ENCODE peak calls at places on chromosome 21, in four cellular contexts. R is thyroid gland, L is heart right ventricle, A is fibroblast of villous mesenchyme. D is an unnamed sample.
A peak's percentile ranks its signal among the peaks of the same experiment; 100 is the strongest.

GRCh38 chr21:37557261-37557950 is 190.8 kb downstream of the DYRK1A start:
- DNase-seq in R (peak; percentile 70), L (no peak), A (no peak), D (peak; percentile 93)

GRCh38 chr21:38247738-38248509 is 8.9 kb upstream of the KCNJ15 start:
- DNase-seq in R (peak; percentile 36), L (no peak), A (no peak), D (no peak)

GRCh38 chr21:31538821-31539220 is 120.7 kb upstream of the SOD1 start:
- DNase-seq in R (no peak), L (no peak), A (no peak), D (no peak)

GRCh38 chr21:23952269-23952668 is 1655.0 kb downstream of the MRPL39 start:
- DNase-seq in R (no peak), L (no peak), A (no peak), D (no peak)

GRCh38 chr21:36237441-36237840 is 80.8 kb downstream of the DOP1B start:
- DNase-seq in R (no peak), L (no peak), A (no peak), D (no peak)

GRCh38 chr21:17726047-17726446 is 93.1 kb downstream of the C21orf91 start:
- DNase-seq in R (no peak), L (no peak), A (no peak), D (no peak)

GRCh38 chr21:20570824-20571232 is 427.4 kb upstream of the NCAM2 start:
- DNase-seq in R (no peak), L (no peak), A (no peak), D (no peak)

GRCh38 chr21:32347887-32348450 is 44.8 kb downstream of the URB1 start:
- DNase-seq in R (no peak), L (no peak), A (peak; percentile 49), D (no peak)

GRCh38 chr21:32742470-32742869 is 14.7 kb upstream of the SYNJ1 start:
- DNase-seq in R (no peak), L (no peak), A (no peak), D (no peak)

GRCh38 chr21:18249542-18250152 is 5.0 kb downstream of the CHODL start:
- DNase-seq in R (no peak), L (no peak), A (no peak), D (no peak)

GRCh38 chr21:19523731-19524130 is 1120.1 kb upstream of the TMPRSS15 start:
- DNase-seq in R (no peak), L (no peak), A (no peak), D (no peak)

GRCh38 chr21:36859744-36860501 is 106.5 kb downstream of the HLCS start:
- DNase-seq in R (peak; percentile 27), L (peak; percentile 81), A (peak; percentile 45), D (peak; percentile 48)

GRCh38 chr21:37868896-37869295 is 47.4 kb downstream of the KCNJ6 start:
- DNase-seq in R (no peak), L (no peak), A (no peak), D (no peak)

GRCh38 chr21:38740131-38740530 is 65.6 kb upstream of the ETS2 start:
- DNase-seq in R (no peak), L (no peak), A (no peak), D (no peak)

GRCh38 chr21:38995755-38996154 is 187.5 kb downstream of the PSMG1 start:
- DNase-seq in R (no peak), L (no peak), A (no peak), D (no peak)

GRCh38 chr21:18743523-18743922 is 339.9 kb upstream of the TMPRSS15 start:
- DNase-seq in R (no peak), L (no peak), A (no peak), D (no peak)

GRCh38 chr21:31181089-31181757 is 142.9 kb upstream of the KRTAP19-8 start:
- DNase-seq in R (no peak), L (no peak), A (no peak), D (no peak)

GRCh38 chr21:17472167-17472566 is 40.7 kb upstream of the CXADR start:
- DNase-seq in R (no peak), L (no peak), A (no peak), D (no peak)

GRCh38 chr21:39681257-39681656 is 63.7 kb upstream of the IGSF5 start:
- DNase-seq in R (no peak), L (no peak), A (peak; percentile 66), D (no peak)

GRCh38 chr21:31560479-31560878 is 99.0 kb upstream of the SOD1 start:
- DNase-seq in R (no peak), L (no peak), A (no peak), D (no peak)

GRCh38 chr21:7951854-7952519 is 2569.4 kb upstream of the TPTE start:
- DNase-seq in R (no peak), L (no peak), A (no peak), D (no peak)

GRCh38 chr21:9774347-9774746 is 747.0 kb upstream of the TPTE start:
- DNase-seq in R (no peak), L (no peak), A (no peak), D (no peak)

GRCh38 chr21:40053007-40053406 is 185.8 kb downstream of the PCP4 start:
- DNase-seq in R (peak; percentile 86), L (peak; percentile 33), A (no peak), D (no peak)

GRCh38 chr21:32044205-32044874 is 171.5 kb downstream of the HUNK start:
- DNase-seq in R (no peak), L (no peak), A (no peak), D (no peak)

GRCh38 chr21:23356905-23357304 is 2250.4 kb downstream of the MRPL39 start:
- DNase-seq in R (no peak), L (no peak), A (no peak), D (no peak)

GRCh38 chr21:15207635-15208370 is 143.0 kb upstream of the NRIP1 start:
- DNase-seq in R (no peak), L (no peak), A (no peak), D (no peak)

GRCh38 chr21:15210235-15210678 is 145.5 kb upstream of the NRIP1 start:
- DNase-seq in R (peak; percentile 19), L (peak; percentile 29), A (peak; percentile 39), D (no peak)

GRCh38 chr21:15207231-15207630 is 142.4 kb upstream of the NRIP1 start:
- DNase-seq in R (no peak), L (no peak), A (peak; percentile 30), D (no peak)

GRCh38 chr21:15208787-15209186 is 144.0 kb upstream of the NRIP1 start:
- DNase-seq in R (no peak), L (no peak), A (no peak), D (no peak)

DNA sequence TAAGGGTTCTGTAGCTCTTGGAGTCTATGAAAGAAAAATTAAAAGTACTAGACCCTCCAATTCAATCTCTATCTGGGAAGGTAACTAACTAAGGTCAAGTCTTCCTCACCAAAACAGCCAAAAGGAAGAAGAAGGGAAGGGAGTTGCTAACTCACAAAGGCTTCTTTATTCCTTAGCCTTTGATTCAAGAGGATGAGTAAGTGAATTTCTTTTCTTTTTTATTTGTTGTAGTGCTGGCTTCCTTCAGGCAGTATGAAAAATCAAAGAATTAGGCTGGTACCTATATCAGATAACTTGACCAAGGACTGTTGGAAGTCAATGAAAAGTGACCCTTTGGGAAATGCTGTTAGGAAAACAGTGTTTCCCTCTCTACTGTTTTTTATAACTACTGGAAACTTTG is 144.4 kb upstream of the NRIP1 start:
- DNase-seq in R (no peak), L (no peak), A (no peak), D (no peak)
- TF ChIP-seq CTCF in R (no peak), L (no peak), A (no peak), D (no peak)

GRCh38 chr21:14522689-14523088 is 23.4 kb downstream of the SAMSN1 start:
- DNase-seq in R (no peak), L (no peak), A (no peak), D (no peak)

GRCh38 chr21:14523234-14523633 is 22.9 kb downstream of the SAMSN1 start:
- DNase-seq in R (no peak), L (no peak), A (no peak), D (peak; percentile 77)

GRCh38 chr21:14526199-14526598 is 19.9 kb downstream of the SAMSN1 start:
- DNase-seq in R (no peak), L (no peak), A (no peak), D (no peak)

DNA sequence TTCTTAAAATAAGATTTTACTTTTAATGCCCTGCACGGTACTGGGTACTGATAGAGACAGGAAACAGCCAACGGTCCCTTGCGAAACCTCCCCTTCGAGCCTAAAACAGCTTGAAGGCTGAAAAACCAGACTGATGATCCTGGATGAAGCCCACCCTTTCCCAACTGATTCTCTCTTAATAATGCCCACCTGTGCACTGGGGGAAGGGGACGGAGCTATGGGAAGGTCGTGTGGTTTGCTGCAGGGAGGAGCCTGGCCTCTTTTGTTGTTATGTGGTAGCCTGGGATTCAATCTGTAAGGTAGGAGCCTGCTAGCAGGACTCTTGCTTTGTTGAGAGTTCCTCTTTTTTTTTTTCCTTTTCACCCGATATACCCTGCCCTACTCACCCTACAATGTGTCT is 25.6 kb downstream of the SAMSN1 start:
- DNase-seq in R (no peak), L (no peak), A (no peak), D (no peak)
- H3K4me3 ChIP-seq in R (no peak overlapping the region), L (no peak overlapping the region), A (no peak overlapping the region), D (no peak overlapping the region)

DNA sequence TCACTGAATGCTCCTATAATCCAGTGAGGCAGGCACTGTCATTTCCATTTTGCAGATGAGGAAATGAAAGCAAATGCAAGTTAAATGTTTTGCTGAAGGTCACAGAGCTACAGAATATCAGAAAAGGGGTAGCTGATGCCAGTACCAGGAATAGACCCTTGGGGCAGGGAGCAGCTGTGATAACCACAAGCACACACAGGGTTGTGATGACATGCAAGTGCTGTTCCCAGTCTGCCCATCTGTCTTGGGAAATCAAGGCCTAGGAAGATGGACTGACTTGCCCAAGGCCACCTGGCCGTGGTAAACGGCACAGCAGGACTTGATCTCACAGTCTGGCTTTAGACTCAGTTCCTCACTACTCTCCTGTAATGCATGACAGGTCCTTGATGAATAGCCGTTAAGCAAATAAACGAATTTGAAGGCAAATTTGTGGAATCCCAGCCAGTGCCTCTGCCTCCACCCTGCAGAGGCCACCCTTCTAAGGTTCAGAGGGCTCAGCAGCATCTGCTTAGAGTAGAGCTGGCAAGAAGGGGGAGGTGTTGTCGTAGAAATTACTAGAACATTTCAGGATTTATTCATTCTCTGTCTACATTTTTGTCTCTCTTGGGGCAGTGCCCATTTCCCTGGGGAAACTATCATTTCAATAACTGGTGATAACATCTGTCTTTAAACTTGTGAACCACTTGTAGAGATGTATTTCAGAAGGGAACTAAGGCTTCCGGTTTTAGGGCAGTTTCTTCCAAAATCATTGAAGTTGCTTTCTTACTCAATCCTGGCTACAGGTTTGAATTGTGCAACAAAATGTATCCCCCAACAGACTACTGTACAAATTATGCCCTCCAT is 53.2 kb upstream of the MRPS6 start:
- DNase-seq in R (no peak), L (no peak), A (no peak), D (peak; percentile 87)
- TF ChIP-seq CTCF in R (no peak), L (no peak), A (no peak), D (peak; percentile 5)

GRCh38 chr21:25857308-25858099 is 122.7 kb downstream of the GABPA start:
- DNase-seq in R (no peak), L (no peak), A (no peak), D (no peak)

GRCh38 chr21:25858328-25858727 is 123.6 kb downstream of the GABPA start:
- DNase-seq in R (no peak), L (no peak), A (no peak), D (no peak)

GRCh38 chr21:25859264-25859931 is 124.6 kb downstream of the GABPA start:
- DNase-seq in R (no peak), L (no peak), A (no peak), D (no peak)

GRCh38 chr21:25850126-25850831 is 115.5 kb downstream of the GABPA start:
- DNase-seq in R (no peak), L (no peak), A (no peak), D (no peak)

DNA sequence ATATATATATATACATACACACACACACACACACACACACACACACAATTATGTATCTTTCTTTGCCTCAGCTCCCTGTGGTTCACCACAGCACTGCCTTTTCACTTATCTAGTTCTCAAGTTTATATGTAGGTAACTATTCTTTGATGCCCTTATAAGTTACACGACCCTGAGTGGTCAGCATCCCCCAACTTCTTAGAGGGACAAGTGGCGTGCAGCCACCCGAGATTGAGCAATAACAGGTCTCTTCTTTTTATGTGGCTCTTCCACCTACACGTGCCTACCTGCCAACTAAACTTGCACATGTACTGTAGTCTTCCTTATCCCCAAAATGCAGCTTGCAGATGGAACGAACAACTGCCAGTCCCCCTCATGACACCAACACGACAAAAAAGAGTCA is 120.8 kb downstream of the GABPA start:
- DNase-seq in R (no peak), L (no peak), A (no peak), D (peak; percentile 12)
- H3K4me3 ChIP-seq in R (no peak overlapping the region), L (no peak overlapping the region), A (no peak overlapping the region), D (no peak overlapping the region)

D was measured in GM12865.